ENCODE peak calls at places on chromosomes 6 and 20, in ten cellular contexts. One of them, this sample, is unnamed.
A peak's percentile ranks its signal among the peaks of the same experiment; 100 is the strongest.

GRCh38 chr20:53001502-53002301 is 29.5 kb downstream of the TSHZ2 start:
- DNase-seq in A549: no peak
- DNase-seq in tibial artery: no peak
- DNase-seq in fibroblast of lung: peak; percentile 90
- DNase-seq in heart right ventricle: no peak
- DNase-seq in adrenal gland: no peak
- DNase-seq in breast epithelium: no peak
- DNase-seq in keratinocyte: no peak
- DNase-seq in cardiac muscle cell: no peak
- DNase-seq in vagina: no peak
- DNase-seq in this sample: no peak

GRCh38 chr6:169960891-169961611 is 209.6 kb downstream of the ERMARD start:
- DNase-seq in A549: no peak
- DNase-seq in tibial artery: peak; percentile 43
- DNase-seq in fibroblast of lung: no peak
- DNase-seq in heart right ventricle: peak; percentile 6
- DNase-seq in adrenal gland: peak; percentile 13
- DNase-seq in breast epithelium: peak; percentile 48
- DNase-seq in keratinocyte: no peak
- DNase-seq in cardiac muscle cell: no peak
- DNase-seq in vagina: peak; percentile 86
- DNase-seq in this sample: peak; percentile 4

GRCh38 chr6:25053875-25054371 is 118.2 kb upstream of the RIPOR2 start:
- DNase-seq in A549: no peak
- DNase-seq in tibial artery: no peak
- DNase-seq in fibroblast of lung: peak; percentile 90
- DNase-seq in heart right ventricle: no peak
- DNase-seq in adrenal gland: no peak
- DNase-seq in breast epithelium: no peak
- DNase-seq in keratinocyte: no peak
- DNase-seq in cardiac muscle cell: peak; percentile 24
- DNase-seq in vagina: no peak
- DNase-seq in this sample: no peak

GRCh38 chr6:96522469-96523009 is 933 bp downstream of the UFL1 start:
- DNase-seq in A549: peak; percentile 9
- DNase-seq in tibial artery: no peak
- DNase-seq in fibroblast of lung: peak; percentile 32
- DNase-seq in heart right ventricle: no peak
- DNase-seq in adrenal gland: no peak
- DNase-seq in breast epithelium: no peak
- DNase-seq in keratinocyte: no peak
- DNase-seq in cardiac muscle cell: peak; percentile 3
- DNase-seq in vagina: no peak
- DNase-seq in this sample: no peak

GRCh38 chr20:33791959-33792597 is 19.1 kb upstream of the CHMP4B start:
- DNase-seq in A549: peak; percentile 40
- DNase-seq in tibial artery: no peak
- DNase-seq in fibroblast of lung: peak; percentile 55
- DNase-seq in heart right ventricle: peak; percentile 40
- DNase-seq in adrenal gland: peak; percentile 57
- DNase-seq in breast epithelium: no peak
- DNase-seq in keratinocyte: no peak
- DNase-seq in cardiac muscle cell: peak; percentile 43
- DNase-seq in vagina: no peak
- DNase-seq in this sample: peak; percentile 69

GRCh38 chr20:45938727-45939438 is 4.4 kb downstream of the PCIF1 start:
- DNase-seq in A549: no peak
- DNase-seq in tibial artery: no peak
- DNase-seq in fibroblast of lung: no peak
- DNase-seq in heart right ventricle: no peak
- DNase-seq in adrenal gland: peak; percentile 27
- DNase-seq in breast epithelium: no peak
- DNase-seq in keratinocyte: no peak
- DNase-seq in cardiac muscle cell: no peak
- DNase-seq in vagina: no peak
- DNase-seq in this sample: no peak

GRCh38 chr6:97059473-97059872 is 134.9 kb downstream of the KLHL32 start:
- DNase-seq in A549: peak; percentile 9
- DNase-seq in tibial artery: no peak
- DNase-seq in fibroblast of lung: peak; percentile 32
- DNase-seq in heart right ventricle: no peak
- DNase-seq in adrenal gland: no peak
- DNase-seq in breast epithelium: no peak
- DNase-seq in keratinocyte: peak; percentile 2
- DNase-seq in cardiac muscle cell: peak; percentile 42
- DNase-seq in vagina: no peak
- DNase-seq in this sample: no peak

GRCh38 chr6:89346433-89346832 is 6.1 kb downstream of the UBE2J1 start:
- DNase-seq in A549: no peak
- DNase-seq in tibial artery: no peak
- DNase-seq in fibroblast of lung: peak; percentile 42
- DNase-seq in heart right ventricle: no peak
- DNase-seq in adrenal gland: no peak
- DNase-seq in breast epithelium: no peak
- DNase-seq in keratinocyte: no peak
- DNase-seq in cardiac muscle cell: no peak
- DNase-seq in vagina: no peak
- DNase-seq in this sample: no peak

GRCh38 chr6:108254436-108255410 is 6.1 kb downstream of the SNX3 start:
- DNase-seq in A549: no peak
- DNase-seq in tibial artery: no peak
- DNase-seq in fibroblast of lung: no peak
- DNase-seq in heart right ventricle: no peak
- DNase-seq in adrenal gland: no peak
- DNase-seq in breast epithelium: no peak
- DNase-seq in keratinocyte: no peak
- DNase-seq in cardiac muscle cell: no peak
- DNase-seq in vagina: no peak
- DNase-seq in this sample: no peak

GRCh38 chr6:100451577-100451976 is 13.1 kb downstream of the SIM1 start:
- DNase-seq in A549: no peak
- DNase-seq in tibial artery: no peak
- DNase-seq in fibroblast of lung: no peak
- DNase-seq in heart right ventricle: no peak
- DNase-seq in adrenal gland: no peak
- DNase-seq in breast epithelium: no peak
- DNase-seq in keratinocyte: no peak
- DNase-seq in cardiac muscle cell: no peak
- DNase-seq in vagina: no peak
- DNase-seq in this sample: no peak

GRCh38 chr6:33607126-33607783 is 13.9 kb upstream of the ITPR3 start:
- DNase-seq in A549: no peak
- DNase-seq in tibial artery: peak; percentile 42
- DNase-seq in fibroblast of lung: no peak
- DNase-seq in heart right ventricle: no peak
- DNase-seq in adrenal gland: no peak
- DNase-seq in breast epithelium: no peak
- DNase-seq in keratinocyte: no peak
- DNase-seq in cardiac muscle cell: no peak
- DNase-seq in vagina: no peak
- DNase-seq in this sample: no peak

GRCh38 chr6:33609444-33610034 is 11.6 kb upstream of the ITPR3 start:
- DNase-seq in A549: no peak
- DNase-seq in tibial artery: peak; percentile 74
- DNase-seq in fibroblast of lung: peak; percentile 88
- DNase-seq in heart right ventricle: peak; percentile 49
- DNase-seq in adrenal gland: peak; percentile 71
- DNase-seq in breast epithelium: no peak
- DNase-seq in keratinocyte: no peak
- DNase-seq in cardiac muscle cell: no peak
- DNase-seq in vagina: no peak
- DNase-seq in this sample: no peak

GRCh38 chr6:33610057-33610456 is 11.1 kb upstream of the ITPR3 start:
- DNase-seq in A549: no peak
- DNase-seq in tibial artery: peak; percentile 7
- DNase-seq in fibroblast of lung: no peak
- DNase-seq in heart right ventricle: no peak
- DNase-seq in adrenal gland: no peak
- DNase-seq in breast epithelium: no peak
- DNase-seq in keratinocyte: no peak
- DNase-seq in cardiac muscle cell: no peak
- DNase-seq in vagina: no peak
- DNase-seq in this sample: no peak

GRCh38 chr6:33607784-33608161 is 13.3 kb upstream of the ITPR3 start:
- DNase-seq in A549: peak; percentile 51
- DNase-seq in tibial artery: peak; percentile 56
- DNase-seq in fibroblast of lung: no peak
- DNase-seq in heart right ventricle: no peak
- DNase-seq in adrenal gland: no peak
- DNase-seq in breast epithelium: no peak
- DNase-seq in keratinocyte: no peak
- DNase-seq in cardiac muscle cell: no peak
- DNase-seq in vagina: no peak
- DNase-seq in this sample: peak; percentile 68

GRCh38 chr6:33609019-33609418 is 12.1 kb upstream of the ITPR3 start:
- DNase-seq in A549: no peak
- DNase-seq in tibial artery: peak; percentile 23
- DNase-seq in fibroblast of lung: no peak
- DNase-seq in heart right ventricle: no peak
- DNase-seq in adrenal gland: no peak
- DNase-seq in breast epithelium: no peak
- DNase-seq in keratinocyte: no peak
- DNase-seq in cardiac muscle cell: no peak
- DNase-seq in vagina: no peak
- DNase-seq in this sample: no peak
- H3K27ac ChIP-seq in A549: peak overlapping the region; percentile 88
- H3K27ac ChIP-seq in tibial artery: no peak overlapping the region
- H3K27ac ChIP-seq in fibroblast of lung: peak overlapping the region; percentile 38
- H3K27ac ChIP-seq in heart right ventricle: peak overlapping the region; percentile 72
- H3K27ac ChIP-seq in adrenal gland: peak overlapping the region; percentile 26
- H3K27ac ChIP-seq in breast epithelium: no peak overlapping the region
- H3K27ac ChIP-seq in keratinocyte: no peak overlapping the region
- H3K27ac ChIP-seq in cardiac muscle cell: no peak overlapping the region
- H3K27ac ChIP-seq in vagina: peak overlapping the region; percentile 73
- H3K27ac ChIP-seq in this sample: no peak overlapping the region

GRCh38 chr20:25532971-25533391 is 52.4 kb downstream of the NINL start:
- DNase-seq in A549: no peak
- DNase-seq in tibial artery: no peak
- DNase-seq in fibroblast of lung: peak; percentile 65
- DNase-seq in heart right ventricle: no peak
- DNase-seq in adrenal gland: no peak
- DNase-seq in breast epithelium: no peak
- DNase-seq in keratinocyte: no peak
- DNase-seq in cardiac muscle cell: no peak
- DNase-seq in vagina: no peak
- DNase-seq in this sample: no peak
- H3K4me3 ChIP-seq in A549: no peak overlapping the region
- H3K4me3 ChIP-seq in tibial artery: peak overlapping the region; percentile 19
- H3K4me3 ChIP-seq in fibroblast of lung: peak overlapping the region; percentile 15
- H3K4me3 ChIP-seq in heart right ventricle: no peak overlapping the region
- H3K4me3 ChIP-seq in adrenal gland: no peak overlapping the region
- H3K4me3 ChIP-seq in breast epithelium: no peak overlapping the region
- H3K4me3 ChIP-seq in keratinocyte: no peak overlapping the region
- H3K4me3 ChIP-seq in cardiac muscle cell: no peak overlapping the region
- H3K4me3 ChIP-seq in vagina: no peak overlapping the region
- H3K4me3 ChIP-seq in this sample: no peak overlapping the region

GRCh38 chr6:71529769-71530168 is 241.2 kb downstream of the OGFRL1 start:
- DNase-seq in A549: no peak
- DNase-seq in tibial artery: no peak
- DNase-seq in fibroblast of lung: no peak
- DNase-seq in heart right ventricle: no peak
- DNase-seq in adrenal gland: no peak
- DNase-seq in breast epithelium: no peak
- DNase-seq in keratinocyte: no peak
- DNase-seq in cardiac muscle cell: peak; percentile 41
- DNase-seq in vagina: no peak
- DNase-seq in this sample: no peak
- H3K27ac ChIP-seq in A549: no peak overlapping the region
- H3K27ac ChIP-seq in tibial artery: no peak overlapping the region
- H3K27ac ChIP-seq in fibroblast of lung: no peak overlapping the region
- H3K27ac ChIP-seq in heart right ventricle: no peak overlapping the region
- H3K27ac ChIP-seq in adrenal gland: no peak overlapping the region
- H3K27ac ChIP-seq in breast epithelium: no peak overlapping the region
- H3K27ac ChIP-seq in keratinocyte: no peak overlapping the region
- H3K27ac ChIP-seq in cardiac muscle cell: no peak overlapping the region
- H3K27ac ChIP-seq in vagina: no peak overlapping the region
- H3K27ac ChIP-seq in this sample: no peak overlapping the region

GRCh38 chr6:14655990-14656640 is 538.5 kb downstream of the CD83 start:
- DNase-seq in A549: no peak
- DNase-seq in tibial artery: no peak
- DNase-seq in fibroblast of lung: no peak
- DNase-seq in heart right ventricle: no peak
- DNase-seq in adrenal gland: no peak
- DNase-seq in breast epithelium: no peak
- DNase-seq in keratinocyte: no peak
- DNase-seq in cardiac muscle cell: no peak
- DNase-seq in vagina: no peak
- DNase-seq in this sample: no peak
- H3K4me3 ChIP-seq in A549: no peak overlapping the region
- H3K4me3 ChIP-seq in tibial artery: no peak overlapping the region
- H3K4me3 ChIP-seq in fibroblast of lung: no peak overlapping the region
- H3K4me3 ChIP-seq in heart right ventricle: no peak overlapping the region
- H3K4me3 ChIP-seq in adrenal gland: no peak overlapping the region
- H3K4me3 ChIP-seq in breast epithelium: no peak overlapping the region
- H3K4me3 ChIP-seq in keratinocyte: no peak overlapping the region
- H3K4me3 ChIP-seq in cardiac muscle cell: no peak overlapping the region
- H3K4me3 ChIP-seq in vagina: no peak overlapping the region
- H3K4me3 ChIP-seq in this sample: no peak overlapping the region

DNA sequence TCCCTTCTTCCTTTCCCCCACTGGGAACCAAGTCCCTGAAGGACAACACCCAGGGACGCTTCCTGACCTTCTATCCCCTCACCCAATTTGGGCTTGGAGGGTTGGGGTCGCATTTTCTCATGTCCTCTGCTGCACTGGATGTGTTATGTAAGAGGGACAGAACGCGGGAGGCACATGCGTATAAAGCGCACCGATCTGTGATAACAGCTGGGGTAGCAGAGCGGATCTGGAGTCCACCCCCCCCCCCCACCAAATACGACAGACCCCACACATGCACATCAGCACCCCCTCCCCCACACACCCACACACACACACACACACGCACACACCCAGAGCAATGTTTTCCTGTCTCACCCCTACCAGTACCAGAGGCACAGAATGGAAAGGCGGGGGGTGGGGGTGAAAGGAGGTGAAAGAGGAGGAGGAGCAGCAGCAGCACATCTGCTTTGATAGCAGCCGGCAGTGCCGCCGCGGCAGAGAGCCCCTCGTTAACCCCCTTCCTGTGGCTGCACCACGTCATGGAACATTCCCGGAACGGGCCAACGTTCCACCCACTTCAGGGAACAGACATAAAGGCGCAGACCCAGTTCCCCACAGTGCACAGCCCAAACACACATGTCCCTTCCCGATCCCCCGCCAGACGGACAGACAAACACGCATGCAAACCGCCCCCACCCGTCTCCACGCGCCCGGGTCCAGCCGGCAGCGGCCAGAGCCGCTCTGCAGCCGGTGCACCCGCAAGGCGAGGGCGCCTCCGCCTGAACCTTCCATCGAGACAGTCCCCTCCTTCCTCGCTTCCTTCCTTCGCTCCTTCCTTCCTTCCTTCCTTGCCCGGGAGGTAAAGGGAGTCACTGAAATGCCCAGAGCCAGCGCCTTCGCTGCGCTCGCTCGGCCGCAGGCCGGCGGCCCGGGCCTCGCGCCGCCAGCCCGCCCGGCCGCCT is 580 bp downstream of the HIVEP2 start:
- DNase-seq in A549: peak; percentile 69
- DNase-seq in tibial artery: peak; percentile 94
- DNase-seq in fibroblast of lung: peak; percentile 94
- DNase-seq in heart right ventricle: peak; percentile 86
- DNase-seq in adrenal gland: peak; percentile 93
- DNase-seq in breast epithelium: peak; percentile 76
- DNase-seq in keratinocyte: no peak
- DNase-seq in cardiac muscle cell: peak; percentile 90
- DNase-seq in vagina: peak; percentile 94
- DNase-seq in this sample: peak; percentile 89
- H3K27ac ChIP-seq in A549: peak overlapping the region; percentile 93
- H3K27ac ChIP-seq in tibial artery: peak overlapping the region; percentile 96
- H3K27ac ChIP-seq in fibroblast of lung: peak overlapping the region; percentile 99
- H3K27ac ChIP-seq in heart right ventricle: peak overlapping the region; percentile 100
- H3K27ac ChIP-seq in adrenal gland: peak overlapping the region; percentile 100
- H3K27ac ChIP-seq in breast epithelium: peak overlapping the region; percentile 100
- H3K27ac ChIP-seq in keratinocyte: peak overlapping the region; percentile 97
- H3K27ac ChIP-seq in cardiac muscle cell: peak overlapping the region; percentile 100
- H3K27ac ChIP-seq in vagina: peak overlapping the region; percentile 99
- H3K27ac ChIP-seq in this sample: peak overlapping the region; percentile 94

This sample was measured in transverse colon.